ENCODE peak calls at places on chromosome 6, in eight cellular contexts. One of them, this sample, is unnamed.
A peak's percentile ranks its signal among the peaks of the same experiment; 100 is the strongest.

GRCh38 chr6:144286503-144287393 is 1.6 kb downstream of the UTRN start:
- DNase-seq in A172: peak; percentile 81
- DNase-seq in activated CD4-positive, alpha-beta T cell treated with anti-CD3 and anti-CD28 coated beads, Interleukin-2, amount 50 U/mL, for 24 hours: no peak
- DNase-seq in BE2C: no peak
- DNase-seq in D341Med: peak; percentile 43
- DNase-seq in activated CD8-positive, alpha-beta memory T cell treated with anti-CD3 and anti-CD28 coated beads, Interleukin-2, amount 50 U/mL, for 48 hours: no peak
- DNase-seq in caudate nucleus: no peak
- DNase-seq in hypothalamus: peak; percentile 17
- DNase-seq in this sample: peak; percentile 76

GRCh38 chr6:42702200-42702599 is 20.2 kb downstream of the PRPH2 start:
- DNase-seq in D341Med: no peak
- DNase-seq in A172: peak; percentile 92
- DNase-seq in activated CD8-positive, alpha-beta memory T cell treated with anti-CD3 and anti-CD28 coated beads, Interleukin-2, amount 50 U/mL, for 48 hours: no peak
- DNase-seq in hypothalamus: no peak
- DNase-seq in activated CD4-positive, alpha-beta T cell treated with anti-CD3 and anti-CD28 coated beads, Interleukin-2, amount 50 U/mL, for 24 hours: no peak
- DNase-seq in caudate nucleus: no peak
- DNase-seq in BE2C: no peak
- DNase-seq in this sample: no peak

GRCh38 chr6:157281570-157281969 is 41.7 kb downstream of the TMEM242 start:
- DNase-seq in activated CD8-positive, alpha-beta memory T cell treated with anti-CD3 and anti-CD28 coated beads, Interleukin-2, amount 50 U/mL, for 48 hours: peak; percentile 43
- DNase-seq in BE2C: peak; percentile 40
- DNase-seq in activated CD4-positive, alpha-beta T cell treated with anti-CD3 and anti-CD28 coated beads, Interleukin-2, amount 50 U/mL, for 24 hours: no peak
- DNase-seq in A172: no peak
- DNase-seq in D341Med: peak; percentile 64
- DNase-seq in hypothalamus: no peak
- DNase-seq in caudate nucleus: no peak
- DNase-seq in this sample: no peak

GRCh38 chr6:43334466-43335095 is 26.0 kb upstream of the CRIP3 start:
- DNase-seq in BE2C: no peak
- DNase-seq in activated CD4-positive, alpha-beta T cell treated with anti-CD3 and anti-CD28 coated beads, Interleukin-2, amount 50 U/mL, for 24 hours: no peak
- DNase-seq in caudate nucleus: no peak
- DNase-seq in activated CD8-positive, alpha-beta memory T cell treated with anti-CD3 and anti-CD28 coated beads, Interleukin-2, amount 50 U/mL, for 48 hours: no peak
- DNase-seq in D341Med: peak; percentile 59
- DNase-seq in hypothalamus: no peak
- DNase-seq in A172: peak; percentile 68
- DNase-seq in this sample: no peak

GRCh38 chr6:19697744-19698290 is 139.4 kb upstream of the ID4 start:
- DNase-seq in activated CD8-positive, alpha-beta memory T cell treated with anti-CD3 and anti-CD28 coated beads, Interleukin-2, amount 50 U/mL, for 48 hours: no peak
- DNase-seq in BE2C: no peak
- DNase-seq in A172: peak; percentile 77
- DNase-seq in activated CD4-positive, alpha-beta T cell treated with anti-CD3 and anti-CD28 coated beads, Interleukin-2, amount 50 U/mL, for 24 hours: no peak
- DNase-seq in caudate nucleus: no peak
- DNase-seq in hypothalamus: no peak
- DNase-seq in D341Med: no peak
- DNase-seq in this sample: no peak

GRCh38 chr6:109448615-109449014 is 7.0 kb downstream of the MICAL1 start:
- DNase-seq in activated CD4-positive, alpha-beta T cell treated with anti-CD3 and anti-CD28 coated beads, Interleukin-2, amount 50 U/mL, for 24 hours: no peak
- DNase-seq in caudate nucleus: no peak
- DNase-seq in D341Med: no peak
- DNase-seq in activated CD8-positive, alpha-beta memory T cell treated with anti-CD3 and anti-CD28 coated beads, Interleukin-2, amount 50 U/mL, for 48 hours: no peak
- DNase-seq in A172: no peak
- DNase-seq in hypothalamus: no peak
- DNase-seq in BE2C: no peak
- DNase-seq in this sample: no peak

GRCh38 chr6:90369024-90369519 is 72.4 kb upstream of the BACH2 start:
- DNase-seq in caudate nucleus: no peak
- DNase-seq in BE2C: no peak
- DNase-seq in A172: peak; percentile 99
- DNase-seq in hypothalamus: no peak
- DNase-seq in activated CD8-positive, alpha-beta memory T cell treated with anti-CD3 and anti-CD28 coated beads, Interleukin-2, amount 50 U/mL, for 48 hours: no peak
- DNase-seq in activated CD4-positive, alpha-beta T cell treated with anti-CD3 and anti-CD28 coated beads, Interleukin-2, amount 50 U/mL, for 24 hours: no peak
- DNase-seq in D341Med: no peak
- DNase-seq in this sample: no peak

GRCh38 chr6:148776321-148776966 is 29.6 kb downstream of the UST start:
- DNase-seq in activated CD4-positive, alpha-beta T cell treated with anti-CD3 and anti-CD28 coated beads, Interleukin-2, amount 50 U/mL, for 24 hours: no peak
- DNase-seq in hypothalamus: no peak
- DNase-seq in activated CD8-positive, alpha-beta memory T cell treated with anti-CD3 and anti-CD28 coated beads, Interleukin-2, amount 50 U/mL, for 48 hours: no peak
- DNase-seq in A172: peak; percentile 53
- DNase-seq in D341Med: no peak
- DNase-seq in caudate nucleus: no peak
- DNase-seq in BE2C: no peak
- DNase-seq in this sample: no peak

GRCh38 chr6:135451617-135452190 is 45.8 kb downstream of the AHI1 start:
- DNase-seq in D341Med: peak; percentile 19
- DNase-seq in BE2C: no peak
- DNase-seq in caudate nucleus: no peak
- DNase-seq in A172: peak; percentile 32
- DNase-seq in activated CD4-positive, alpha-beta T cell treated with anti-CD3 and anti-CD28 coated beads, Interleukin-2, amount 50 U/mL, for 24 hours: no peak
- DNase-seq in activated CD8-positive, alpha-beta memory T cell treated with anti-CD3 and anti-CD28 coated beads, Interleukin-2, amount 50 U/mL, for 48 hours: no peak
- DNase-seq in hypothalamus: no peak
- DNase-seq in this sample: no peak

GRCh38 chr6:163617549-163617948 is 203.0 kb downstream of the QKI start:
- DNase-seq in BE2C: no peak
- DNase-seq in A172: no peak
- DNase-seq in hypothalamus: no peak
- DNase-seq in caudate nucleus: no peak
- DNase-seq in activated CD8-positive, alpha-beta memory T cell treated with anti-CD3 and anti-CD28 coated beads, Interleukin-2, amount 50 U/mL, for 48 hours: peak; percentile 37
- DNase-seq in activated CD4-positive, alpha-beta T cell treated with anti-CD3 and anti-CD28 coated beads, Interleukin-2, amount 50 U/mL, for 24 hours: no peak
- DNase-seq in D341Med: no peak
- DNase-seq in this sample: peak; percentile 44